ENCODE peak calls at places on chromosome 12, in ten cellular contexts. I is HuH-7.5; E is stimulated activated naive B cell treated with anti-CD40 and anti-IgM and Interleukin-4, amounts not matched to agents 10 μg/mL and 1 μg/mL and 100 μg/mL, for 72 hours; Z is activated effector memory CD4-positive, alpha-beta T cell treated with Interleukin-2 at 50 U/mL for 16 hours; B is stimulated activated naive CD8-positive, alpha-beta T cell treated with anti-CD3 and anti-CD28 coated beads, Interleukin-15, Interleukin-2, amounts not matched to agents 100 U/mL and 50 U/mL, for 24 hours; O is stimulated activated CD4-positive, alpha-beta T cell treated with anti-CD3 and anti-CD28 coated beads, Interleukin-1b, Interleukin-23, amount 100 ng/mL, for 24 hours; C is activated CD8-positive, alpha-beta memory T cell treated with anti-CD3 and anti-CD28 coated beads for 48 hours; A is putamen; T is left cardiac atrium; X is ovary. M is an unnamed sample.

GRCh38 chr12:62505786-62506185 is 39.2 kb downstream of the MON2 start:
- DNase-seq in O (no peak), B (no peak), C (no peak), E (no peak), I (no peak), Z (no peak), X (no peak), T (no peak), A (no peak), M (no peak)

GRCh38 chr12:2801044-2801783 is 6.4 kb downstream of the FKBP4 start:
- DNase-seq in O (no peak), E (no peak), X (no peak), B (no peak), I (no peak), A (no peak), T (no peak), C (no peak), Z (no peak), M (no peak)

GRCh38 chr12:115964626-115965025 is 312.9 kb downstream of the MED13L start:
- DNase-seq in X (no peak), E (no peak), B (no peak), T (no peak), O (no peak), Z (no peak), C (no peak), A (no peak), I (no peak), M (no peak)

GRCh38 chr12:31444801-31445200 is 118.9 kb upstream of the SINHCAF start:
- DNase-seq in Z (no peak), T (no peak), C (no peak), B (no peak), E (no peak), O (no peak), I (no peak), A (peak), X (no peak), M (peak)

GRCh38 chr12:78398750-78399149 is 465.8 kb upstream of the SYT1 start:
- DNase-seq in I (no peak), Z (no peak), E (no peak), O (no peak), T (no peak), A (no peak), B (no peak), C (no peak), X (no peak), M (no peak)

GRCh38 chr12:726281-727140 is 25.9 kb upstream of the WNK1 start:
- DNase-seq in X (no peak), I (no peak), B (no peak), O (no peak), Z (no peak), A (no peak), C (no peak), T (no peak), E (no peak), M (peak)

GRCh38 chr12:110901401-110901800 is 19.0 kb downstream of the MYL2 start:
- DNase-seq in Z (no peak), C (no peak), B (no peak), X (no peak), I (no peak), E (no peak), O (no peak), T (no peak), A (no peak), M (no peak)

GRCh38 chr12:124497039-124497438 is 70.4 kb downstream of the NCOR2 start:
- DNase-seq in I (no peak), O (no peak), E (no peak), X (no peak), T (peak), A (no peak), Z (no peak), B (no peak), C (no peak), M (no peak)

GRCh38 chr12:52182456-52182855 is 9.4 kb downstream of the KRT80 start:
- DNase-seq in A (no peak), E (no peak), T (no peak), B (no peak), O (no peak), C (no peak), X (no peak), I (no peak), Z (no peak), M (no peak)

GRCh38 chr12:82527165-82527780 is 159.4 kb upstream of the TMTC2 start:
- DNase-seq in X (no peak), C (no peak), T (no peak), O (no peak), I (peak), A (peak), B (peak), E (no peak), Z (no peak), M (peak)

GRCh38 chr12:68478516-68479260 is 132.0 kb upstream of the RAP1B start:
- DNase-seq in T (no peak), A (no peak), Z (no peak), B (no peak), O (no peak), C (no peak), X (no peak), E (no peak), I (no peak), M (no peak)

GRCh38 chr12:51759175-51759574 is 89.3 kb downstream of the FIGNL2 start:
- DNase-seq in T (no peak), Z (no peak), O (no peak), C (no peak), A (no peak), B (no peak), E (no peak), X (no peak), I (no peak), M (no peak)

GRCh38 chr12:103664626-103665025 is 77.6 kb downstream of the STAB2 start:
- DNase-seq in C (no peak), O (no peak), E (no peak), X (no peak), T (no peak), I (no peak), Z (no peak), B (no peak), A (no peak), M (no peak)

GRCh38 chr12:79275631-79276030 is 411.1 kb downstream of the SYT1 start:
- DNase-seq in X (no peak), T (no peak), E (no peak), O (no peak), Z (no peak), A (no peak), C (no peak), B (no peak), I (no peak), M (no peak)

GRCh38 chr12:67222302-67222701 is 46.9 kb upstream of the CAND1 start:
- DNase-seq in O (no peak), B (no peak), Z (no peak), C (no peak), X (no peak), A (no peak), T (no peak), E (no peak), I (no peak), M (peak)

GRCh38 chr12:70985850-70986249 is 65.3 kb upstream of the PTPRR start:
- DNase-seq in T (no peak), Z (no peak), O (no peak), I (no peak), E (no peak), B (no peak), A (no peak), X (no peak), C (no peak), M (no peak)

GRCh38 chr12:127245009-127245408 is 1022.0 kb upstream of the TMEM132C start:
- DNase-seq in I (no peak), T (no peak), Z (no peak), X (no peak), C (no peak), E (no peak), O (no peak), B (no peak), A (no peak), M (no peak)

GRCh38 chr12:109844091-109844490 is 10.9 kb upstream of the TRPV4 start:
- DNase-seq in T (no peak), B (no peak), I (no peak), O (no peak), Z (no peak), C (no peak), A (no peak), E (no peak), X (no peak), M (no peak)

GRCh38 chr12:92950011-92950410 is 20.9 kb upstream of the EEA1 start:
- DNase-seq in A (no peak), B (no peak), E (no peak), T (no peak), O (no peak), X (no peak), I (no peak), Z (no peak), C (no peak), M (no peak)

GRCh38 chr12:5022465-5023061 is 21.1 kb upstream of the KCNA5 start:
- DNase-seq in B (peak), I (peak), A (no peak), X (peak), C (no peak), O (no peak), E (peak), Z (no peak), T (peak), M (peak)

GRCh38 chr12:95385246-95385645 is 88.7 kb upstream of the METAP2 start:
- DNase-seq in C (no peak), A (no peak), I (no peak), T (no peak), X (peak), O (no peak), Z (no peak), B (no peak), E (no peak), M (no peak)

GRCh38 chr12:110304061-110304551 is 23.1 kb downstream of the ATP2A2 start:
- DNase-seq in T (no peak), I (no peak), X (no peak), B (no peak), A (no peak), O (no peak), Z (no peak), E (no peak), C (no peak), M (no peak)

GRCh38 chr12:56998981-56999380 is 7.4 kb downstream of the ZBTB39 start:
- DNase-seq in Z (no peak), O (no peak), E (no peak), I (no peak), A (no peak), X (no peak), B (peak), C (no peak), T (no peak), M (no peak)

GRCh38 chr12:113112043-113112899 is 23.3 kb downstream of the RASAL1 start:
- DNase-seq in C (no peak), B (no peak), E (no peak), O (no peak), Z (no peak), A (no peak), T (no peak), X (no peak), I (no peak), M (no peak)

GRCh38 chr12:122150127-122150681 is 23.8 kb downstream of the IL31 start:
- DNase-seq in Z (no peak), O (no peak), C (no peak), X (no peak), I (no peak), B (no peak), T (no peak), E (no peak), A (no peak), M (no peak)

GRCh38 chr12:26918321-26919215 is 19.2 kb downstream of the INTS13 start:
- DNase-seq in A (no peak), C (no peak), X (no peak), O (no peak), B (no peak), E (no peak), I (no peak), T (no peak), Z (no peak), M (no peak)